ENCODE peak calls at places on chromosomes 5 and 9, in ten cellular contexts. N is stimulated activated CD8-positive, alpha-beta memory T cell treated with anti-CD3 and anti-CD28 coated beads, Interleukin-15, amount 100 ng/mL, for 1 hour; U is psoas muscle; B is central memory CD4-positive, alpha-beta T cell; L is CD8-positive, alpha-beta memory T cell; T is T-helper 9 cell; F is A549; G is B cell; H is stimulated activated CD4-positive, alpha-beta T cell treated with anti-CD3 and anti-CD28 coated beads, Interleukin-1b, Interleukin-23, amount 100 ng/mL, for 4 hours; Y is A172. O is an unnamed sample.

GRCh38 chr9:112712678-112713077 is 5.2 kb downstream of the INIP start:
- DNase-seq in F (no peak), G (no peak), B (no peak), N (no peak), L (no peak), Y (no peak), T (no peak), H (no peak), U (no peak), O (no peak)

GRCh38 chr5:93517828-93518227 is 63.2 kb downstream of the NR2F1-AS1 start:
- DNase-seq in T (no peak), U (no peak), B (no peak), N (no peak), F (no peak), G (no peak), H (no peak), L (no peak), Y (no peak), O (no peak)

GRCh38 chr5:180467989-180468731 is 26.0 kb upstream of the CNOT6 start:
- DNase-seq in L (no peak), N (no peak), T (no peak), B (no peak), H (no peak), F (no peak), G (no peak), Y (no peak), U (no peak), O (no peak)

GRCh38 chr5:128669803-128670202 is 131.8 kb upstream of the FBN2 start:
- DNase-seq in G (no peak), B (no peak), T (no peak), U (no peak), Y (peak; percentile 51), F (no peak), H (no peak), L (no peak), N (no peak), O (no peak)

GRCh38 chr5:73152411-73153388 is 20.3 kb upstream of the TMEM174 start:
- DNase-seq in U (no peak), Y (no peak), H (no peak), F (no peak), T (no peak), B (no peak), G (no peak), N (no peak), L (no peak), O (no peak)

GRCh38 chr9:26334709-26335108 is 557.9 kb downstream of the CAAP1 start:
- DNase-seq in L (no peak), F (no peak), N (no peak), G (no peak), H (no peak), T (no peak), U (no peak), Y (no peak), B (no peak), O (no peak)

GRCh38 chr9:37913480-37914153 is 9.7 kb upstream of the SLC25A51 start:
- DNase-seq in U (peak; percentile 77), H (peak; percentile 70), N (peak; percentile 74), L (peak; percentile 57), F (peak; percentile 86), Y (peak; percentile 80), G (peak; percentile 77), B (peak; percentile 61), T (peak; percentile 77), O (peak; percentile 64)

GRCh38 chr5:1511651-1512540 is 11.9 kb downstream of the LPCAT1 start:
- DNase-seq in N (no peak), T (no peak), B (no peak), F (peak; percentile 56), H (no peak), G (peak; percentile 45), U (peak; percentile 40), L (no peak), Y (peak; percentile 53), O (no peak)

GRCh38 chr9:126788046-126788445 is 16.8 kb upstream of the ZBTB43 start:
- DNase-seq in N (no peak), Y (no peak), H (no peak), G (no peak), L (no peak), B (no peak), T (no peak), F (no peak), U (no peak), O (no peak)

GRCh38 chr5:168592014-168592368 is 12.8 kb upstream of the PANK3 start:
- DNase-seq in F (no peak), U (no peak), G (no peak), H (no peak), T (no peak), N (no peak), Y (no peak), B (no peak), L (no peak), O (no peak)

GRCh38 chr5:34854459-34855174 is 15.7 kb downstream of the TTC23L start:
- DNase-seq in T (no peak), N (no peak), G (no peak), U (no peak), B (no peak), Y (no peak), H (no peak), L (no peak), F (no peak), O (no peak)

GRCh38 chr5:132561601-132562000 is 4.8 kb downstream of the RAD50 start:
- DNase-seq in N (no peak), F (no peak), T (no peak), Y (no peak), G (no peak), U (no peak), L (no peak), H (no peak), B (no peak), O (no peak)

GRCh38 chr5:138386290-138386689 is 33.8 kb downstream of the KDM3B start:
- DNase-seq in N (no peak), B (no peak), T (no peak), U (no peak), Y (no peak), H (no peak), G (no peak), L (no peak), F (no peak), O (no peak)

GRCh38 chr5:136901-137300 is 44.9 kb downstream of the PLEKHG4B start:
- DNase-seq in H (no peak), U (no peak), F (no peak), B (no peak), T (no peak), N (no peak), L (no peak), G (no peak), Y (no peak), O (no peak)

GRCh38 chr9:71213633-71214032 is 92.2 kb upstream of the TRPM3 start:
- DNase-seq in T (no peak), F (no peak), H (no peak), B (no peak), N (no peak), Y (no peak), L (no peak), U (no peak), G (no peak), O (no peak)

GRCh38 chr9:21395778-21396717 is 10.8 kb upstream of the IFNA2 start:
- DNase-seq in F (no peak), N (peak; percentile 42), L (peak; percentile 45), B (peak; percentile 43), H (peak; percentile 54), G (no peak), Y (no peak), U (peak; percentile 66), T (peak; percentile 59), O (peak; percentile 35)

GRCh38 chr5:133606835-133607234 is 5.5 kb downstream of the FSTL4 start:
- DNase-seq in B (no peak), N (no peak), H (no peak), U (no peak), F (no peak), Y (no peak), G (no peak), T (no peak), L (no peak), O (no peak)

GRCh38 chr5:6767481-6768063 is 54.3 kb downstream of the TENT4A start:
- DNase-seq in H (no peak), N (no peak), F (no peak), B (no peak), U (peak; percentile 28), G (no peak), L (no peak), Y (no peak), T (no peak), O (no peak)

GRCh38 chr5:2249442-2249841 is 366.7 kb upstream of the IRX4 start:
- DNase-seq in G (no peak), H (no peak), L (no peak), B (no peak), T (no peak), N (no peak), U (no peak), F (no peak), Y (no peak), O (no peak)

GRCh38 chr5:60843693-60844428 is at the start of gene ELOVL7:
- DNase-seq in L (no peak), F (peak; percentile 10), T (no peak), G (no peak), B (no peak), Y (peak; percentile 59), U (peak; percentile 67), N (no peak), H (peak; percentile 32), O (no peak)

GRCh38 chr9:97740848-97741821 is 44.0 kb upstream of the XPA start:
- DNase-seq in L (peak; percentile 10), Y (no peak), F (no peak), T (peak; percentile 2), U (peak; percentile 86), B (peak; percentile 6), H (peak; percentile 23), G (no peak), N (no peak), O (no peak)